ENCODE peak calls at places on chromosomes 11 and 22, in five cellular contexts. Y, P, G, J and L are unnamed samples.

GRCh38 chr11:16382638-16383380 is 26.5 kb upstream of the SOX6 start:
- DNase-seq in P (no peak), G (no peak), J (no peak), Y (no peak), L (no peak)

GRCh38 chr11:27120211-27120610 is 79.6 kb downstream of the BBOX1 start:
- DNase-seq in P (no peak), J (no peak), Y (no peak), G (no peak), L (no peak)

GRCh38 chr11:2401436-2401984 is 960 bp downstream of the TSSC4 start:
- DNase-seq in Y (no peak), G (no peak), J (no peak), P (no peak), L (no peak)

GRCh38 chr11:84036664-84037194 is 750.6 kb upstream of the CCDC90B start:
- DNase-seq in Y (no peak), P (no peak), G (no peak), J (no peak), L (no peak)

GRCh38 chr11:79080506-79080905 is 360.3 kb downstream of the TENM4 start:
- DNase-seq in Y (no peak), G (no peak), J (no peak), P (no peak), L (no peak)

GRCh38 chr11:40797981-40798380 is 661.5 kb downstream of the LRRC4C start:
- DNase-seq in J (no peak), P (no peak), Y (no peak), G (no peak), L (no peak)

GRCh38 chr11:129975543-129975942 is 27.1 kb downstream of the PRDM10 start:
- DNase-seq in J (no peak), Y (no peak), P (no peak), G (no peak), L (no peak)

GRCh38 chr11:117223741-117224685 is 7.9 kb downstream of the PCSK7 start:
- DNase-seq in G (no peak), Y (no peak), P (no peak), J (no peak), L (no peak)

GRCh38 chr11:78657441-78657840 is 82.8 kb upstream of the NARS2 start:
- DNase-seq in Y (no peak), G (no peak), J (no peak), P (no peak), L (no peak)

GRCh38 chr11:10122337-10123197 is 171.5 kb downstream of the SBF2 start:
- DNase-seq in J (no peak), G (no peak), P (no peak), Y (no peak), L (no peak)

GRCh38 chr11:113519989-113520613 is 44.9 kb upstream of the DRD2 start:
- DNase-seq in Y (no peak), P (no peak), G (no peak), J (no peak), L (no peak)

GRCh38 chr11:125679837-125680236 is 810 bp downstream of the ACRV1 start:
- DNase-seq in G (no peak), J (no peak), P (no peak), Y (no peak), L (no peak)

GRCh38 chr11:125675196-125675595 is 5.5 kb downstream of the ACRV1 start:
- DNase-seq in J (no peak), G (no peak), Y (no peak), P (no peak), L (no peak)

GRCh38 chr11:125680747-125681146 is at the start of gene ACRV1:
- DNase-seq in G (no peak), P (no peak), Y (no peak), J (no peak), L (no peak)

GRCh38 chr11:125674210-125674609 is 6.4 kb downstream of the ACRV1 start:
- DNase-seq in G (no peak), P (no peak), J (no peak), Y (no peak), L (no peak)

DNA sequence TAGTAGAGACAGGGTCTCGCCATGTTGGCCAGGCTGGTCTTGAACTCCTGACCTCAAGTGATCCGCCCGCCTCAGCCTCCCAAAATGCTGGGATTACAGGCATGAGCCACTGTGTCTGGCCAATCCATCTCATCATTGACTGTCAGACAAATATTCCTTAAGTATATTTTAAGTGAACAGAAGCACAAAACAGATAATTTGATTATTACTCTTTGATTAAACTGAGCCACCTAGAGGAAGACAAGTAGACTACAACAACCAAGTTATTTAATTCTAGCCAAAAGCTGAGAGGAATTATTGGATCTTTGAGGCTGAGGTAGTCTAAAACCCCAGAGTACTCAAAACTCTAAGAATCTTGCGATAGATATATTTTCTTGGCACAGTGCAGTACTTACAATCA is 1.2 kb downstream of the ACRV1 start:
- DNase-seq in J (no peak), G (no peak), Y (no peak), P (no peak), L (no peak)
- TF ChIP-seq CTCF in J (peak; percentile 54), G (no peak), Y (no peak), P (no peak), L (peak; percentile 32)

GRCh38 chr22:46990937-46991520 is 228.6 kb downstream of the TBC1D22A start:
- DNase-seq in Y (no peak), G (no peak), P (no peak), J (no peak), L (no peak)
- TF ChIP-seq CTCF in Y (no peak), G (no peak), P (no peak), J (peak; percentile 35), L (no peak)

GRCh38 chr11:92528051-92528450 is 303.4 kb downstream of the FAT3 start:
- DNase-seq in J (no peak), Y (no peak), G (no peak), P (no peak), L (no peak)

GRCh38 chr11:92531051-92531747 is 306.6 kb downstream of the FAT3 start:
- DNase-seq in P (no peak), Y (no peak), J (no peak), G (no peak), L (no peak)

GRCh38 chr11:92527467-92527866 is 302.8 kb downstream of the FAT3 start:
- DNase-seq in J (no peak), G (no peak), Y (no peak), P (no peak), L (no peak)
- TF ChIP-seq CTCF in J (peak; percentile 35), G (no peak), Y (no peak), P (no peak), L (no peak)

DNA sequence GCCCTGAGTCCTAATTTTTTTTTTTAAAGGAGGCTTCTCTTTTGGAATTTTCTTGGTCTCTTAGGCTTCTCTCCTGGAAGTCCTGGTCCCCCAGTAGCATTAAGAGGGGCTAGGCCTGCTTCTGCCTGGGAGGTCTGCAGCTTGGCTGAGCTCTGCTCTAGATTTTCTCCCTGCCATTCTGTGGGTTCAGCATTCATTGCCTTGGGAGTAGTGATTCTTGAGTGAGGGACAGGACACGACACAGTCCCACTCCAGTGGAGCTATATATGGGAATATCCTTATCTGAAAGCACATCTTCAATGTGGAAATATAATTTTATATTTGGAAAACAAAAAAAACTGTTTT is 3.7 kb downstream of the IGSF22 start:
- DNase-seq in Y (no peak), G (no peak), P (no peak), J (no peak), L (no peak)
- TF ChIP-seq CTCF in Y (no peak), G (no peak), P (peak; percentile 9), J (no peak), L (no peak)

DNA sequence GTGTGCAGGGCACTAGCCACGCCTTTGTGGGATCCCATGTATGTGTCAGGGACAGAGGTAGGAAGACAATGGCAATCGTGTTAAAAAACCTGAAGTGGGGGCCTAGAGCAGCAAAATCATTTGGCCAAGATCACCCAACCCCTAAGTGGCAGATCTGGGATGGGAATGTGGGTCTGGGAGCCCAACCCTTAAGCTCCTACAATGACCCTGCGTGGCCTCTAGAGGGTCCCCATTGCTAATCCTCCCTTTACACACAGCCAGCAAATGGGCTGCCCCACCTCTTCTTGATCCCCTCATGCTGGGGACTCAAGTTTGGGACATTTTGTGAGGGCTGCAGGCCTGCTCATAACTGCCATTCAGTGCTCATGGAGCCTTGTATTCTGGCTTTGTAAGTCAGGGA is 73.2 kb upstream of the SUSD2 start:
- DNase-seq in J (peak; percentile 41), Y (no peak), P (no peak), G (no peak), L (no peak)
- TF ChIP-seq CTCF in J (peak; percentile 62), Y (no peak), P (no peak), G (no peak), L (peak; percentile 11)

GRCh38 chr11:94784884-94785283 is 16.7 kb downstream of the AMOTL1 start:
- DNase-seq in J (no peak), P (no peak), Y (no peak), G (no peak), L (no peak)

GRCh38 chr11:94787798-94788197 is 19.6 kb downstream of the AMOTL1 start:
- DNase-seq in Y (no peak), G (no peak), J (no peak), P (no peak), L (no peak)

GRCh38 chr11:94785509-94785908 is 17.4 kb downstream of the AMOTL1 start:
- DNase-seq in J (no peak), G (no peak), Y (no peak), P (no peak), L (no peak)

GRCh38 chr11:94788396-94788795 is 20.2 kb downstream of the AMOTL1 start:
- DNase-seq in J (no peak), G (no peak), Y (no peak), P (no peak), L (no peak)

DNA sequence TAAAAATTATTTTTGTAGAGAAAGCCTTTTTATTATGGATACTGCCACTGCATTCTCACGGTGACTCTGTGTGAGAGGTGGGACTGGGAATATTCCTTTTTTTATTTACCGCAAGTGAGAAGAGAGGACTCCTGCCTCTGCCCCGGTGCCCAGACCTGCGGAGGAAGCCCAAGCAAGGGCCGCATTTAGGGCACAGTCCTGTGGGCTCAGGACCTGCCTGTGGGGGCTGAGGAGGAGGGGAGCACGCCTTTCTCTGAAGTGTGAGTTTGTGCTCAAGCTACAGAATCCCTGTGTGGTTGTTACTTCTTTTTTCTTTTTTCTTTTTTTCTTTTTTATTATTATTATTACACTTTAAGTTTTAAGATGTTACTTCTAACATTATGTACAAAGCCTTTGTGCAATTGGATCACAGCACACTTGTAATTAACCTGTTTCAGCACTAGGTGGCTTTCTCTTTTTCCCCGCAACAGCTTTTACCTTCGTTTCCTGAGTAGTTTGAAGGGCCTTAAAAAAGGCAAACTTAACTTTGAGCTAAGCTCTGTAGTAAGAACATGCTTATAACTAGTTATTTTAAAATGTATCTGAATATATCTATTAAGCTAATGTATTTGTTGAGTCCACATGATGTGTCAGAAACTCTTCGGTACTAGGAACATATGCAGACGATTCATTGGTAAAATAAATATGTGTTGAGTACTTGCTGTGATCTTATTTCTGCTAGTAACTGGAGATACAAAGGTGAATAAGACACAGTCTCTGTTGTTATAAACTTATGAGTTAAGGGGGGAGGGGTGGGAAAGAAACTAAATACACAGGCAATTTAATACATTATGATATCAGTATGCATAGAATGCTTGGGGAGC is 18.3 kb downstream of the AMOTL1 start:
- DNase-seq in G (peak; percentile 26), Y (no peak), J (peak; percentile 66), P (no peak), L (no peak)
- TF ChIP-seq CTCF in G (peak; percentile 44), Y (peak; percentile 55), J (peak; percentile 78), P (no peak), L (peak; percentile 68)